ENCODE peak calls at places on chromosomes 3 and 15, in ten cellular contexts. K is esophagus muscularis mucosa; B is CD8-positive, alpha-beta T cell; P is left lung; E is mammary epithelial cell; X is aorta; N is thoracic aorta; J is A549; C is psoas muscle; V is CD8-positive, alpha-beta memory T cell. F is an unnamed sample.

GRCh38 chr3:116340680-116341216 is 104.5 kb downstream of the LSAMP start:
- DNase-seq in K (no peak), B (no peak), P (no peak), E (no peak), X (no peak), N (no peak), J (no peak), C (no peak), V (no peak), F (no peak)

GRCh38 chr15:60179786-60180391 is 175.8 kb downstream of the FOXB1 start:
- DNase-seq in K (no peak), B (peak; percentile 34), P (no peak), E (peak; percentile 32), X (no peak), N (no peak), J (peak; percentile 60), C (no peak), V (no peak), F (no peak)

GRCh38 chr3:153219147-153219546 is 57.1 kb downstream of the RAP2B start:
- DNase-seq in K (no peak), B (no peak), P (no peak), E (peak; percentile 63), X (no peak), N (no peak), J (no peak), C (no peak), V (no peak), F (no peak)

GRCh38 chr3:132556467-132557159 is 40.5 kb upstream of the ACKR4 start:
- DNase-seq in K (no peak), B (no peak), P (no peak), E (no peak), X (no peak), N (no peak), J (no peak), C (peak; percentile 55), V (no peak), F (no peak)

GRCh38 chr15:51647128-51647562 is 24.6 kb upstream of the DMXL2 start:
- DNase-seq in K (no peak), B (no peak), P (no peak), E (peak; percentile 79), X (no peak), N (no peak), J (no peak), C (peak; percentile 33), V (no peak), F (peak; percentile 78)

GRCh38 chr15:73870700-73871408 is 2.5 kb upstream of the TBC1D21 start:
- DNase-seq in K (no peak), B (no peak), P (no peak), E (no peak), X (no peak), N (no peak), J (peak; percentile 7), C (peak; percentile 42), V (no peak), F (peak; percentile 37)

GRCh38 chr3:5197470-5198312 is 10.2 kb downstream of the EDEM1 start:
- DNase-seq in K (no peak), B (peak; percentile 37), P (no peak), E (peak; percentile 70), X (no peak), N (no peak), J (no peak), C (no peak), V (peak; percentile 65), F (no peak)

GRCh38 chr3:52088445-52089367 is 32.3 kb upstream of the DUSP7 start:
- DNase-seq in K (no peak), B (no peak), P (peak; percentile 55), E (peak; percentile 53), X (peak; percentile 82), N (no peak), J (no peak), C (no peak), V (no peak), F (peak; percentile 65)

GRCh38 chr3:195911946-195912270 is 3.6 kb upstream of the TNK2 start:
- DNase-seq in K (no peak), B (no peak), P (no peak), E (peak; percentile 93), X (peak; percentile 12), N (no peak), J (peak; percentile 33), C (no peak), V (no peak), F (no peak)

GRCh38 chr3:172839679-172840078 is 89.2 kb downstream of the ECT2 start:
- DNase-seq in K (no peak), B (no peak), P (no peak), E (no peak), X (no peak), N (no peak), J (no peak), C (no peak), V (no peak), F (no peak)

GRCh38 chr3:129673012-129673411 is 66.5 kb upstream of the PLXND1 start:
- DNase-seq in K (no peak), B (no peak), P (no peak), E (no peak), X (no peak), N (no peak), J (no peak), C (no peak), V (no peak), F (no peak)

GRCh38 chr15:75350601-75351331 is 3.9 kb downstream of the NEIL1 start:
- DNase-seq in K (no peak), B (no peak), P (no peak), E (no peak), X (no peak), N (no peak), J (no peak), C (no peak), V (no peak), F (no peak)

GRCh38 chr15:80071652-80072051 is 12.2 kb downstream of the ZFAND6 start:
- DNase-seq in K (no peak), B (no peak), P (no peak), E (no peak), X (no peak), N (no peak), J (no peak), C (no peak), V (no peak), F (no peak)
- H3K4me1 ChIP-seq in K (peaks cover 65% of the 10 kb centered on the region), B (peaks cover 31% of the 10 kb centered on the region), P (peaks cover 64% of the 10 kb centered on the region), E (peaks cover 8% of the 10 kb centered on the region), X (peaks cover 3% of the 10 kb centered on the region), N (peaks cover 36% of the 10 kb centered on the region), J (peaks cover 55% of the 10 kb centered on the region), C (peaks cover 63% of the 10 kb centered on the region), V (peaks cover 30% of the 10 kb centered on the region), F (no peaks in the 10 kb centered on the region)

GRCh38 chr3:27723803-27724458 is 1.8 kb upstream of the EOMES start:
- DNase-seq in K (no peak), B (peak; percentile 17), P (no peak), E (no peak), X (no peak), N (no peak), J (no peak), C (no peak), V (no peak), F (no peak)
- H3K4me1 ChIP-seq in K (peaks cover 55% of the 10 kb centered on the region), B (peaks cover 42% of the 10 kb centered on the region), P (peaks cover 45% of the 10 kb centered on the region), E (peaks cover 20% of the 10 kb centered on the region), X (no peaks in the 10 kb centered on the region), N (peaks cover 14% of the 10 kb centered on the region), J (peaks cover 4% of the 10 kb centered on the region), C (peaks cover 26% of the 10 kb centered on the region), V (peaks cover 36% of the 10 kb centered on the region), F (peaks cover 45% of the 10 kb centered on the region)

DNA sequence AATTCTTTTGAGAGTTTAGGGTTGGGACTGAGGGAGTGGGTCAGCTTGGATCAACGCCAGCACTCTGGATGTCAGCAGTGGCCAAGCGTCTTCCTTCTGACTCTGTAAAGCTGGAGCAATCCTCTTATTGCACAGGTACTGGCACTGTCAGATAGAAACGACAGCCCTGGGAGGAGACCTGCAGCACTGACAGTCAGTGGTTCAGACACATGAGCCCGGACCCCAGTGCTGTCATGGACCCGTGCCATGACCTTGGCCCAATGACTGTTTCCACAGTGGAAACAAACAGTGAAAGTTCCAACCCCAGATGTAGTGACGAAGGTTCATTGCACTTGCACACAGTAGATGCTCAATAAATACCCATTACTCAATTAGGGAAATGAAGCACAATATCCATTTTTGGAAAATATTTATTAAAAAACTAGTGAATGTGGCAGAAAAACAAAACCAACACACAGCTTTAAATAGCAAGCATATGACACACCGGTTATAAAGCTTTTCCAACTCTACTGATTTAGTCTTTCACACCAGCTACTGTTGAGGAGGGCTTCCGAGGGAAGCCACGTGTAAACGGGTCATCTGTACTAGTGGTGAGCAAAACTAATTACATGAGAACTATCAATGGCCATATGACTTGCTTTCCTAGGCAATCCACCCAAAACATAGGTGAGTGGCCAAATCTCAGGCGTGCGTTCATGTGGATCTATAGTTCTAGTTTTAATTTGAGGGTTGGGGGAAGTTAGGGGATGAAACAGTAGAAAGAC is 22.1 kb downstream of the SIAH2 start:
- DNase-seq in K (no peak), B (no peak), P (no peak), E (no peak), X (no peak), N (no peak), J (no peak), C (no peak), V (no peak), F (no peak)
- H3K4me1 ChIP-seq in K (peaks cover 31% of the 10 kb centered on the region), B (peaks cover 9% of the 10 kb centered on the region), P (peaks cover 48% of the 10 kb centered on the region), E (peaks cover 37% of the 10 kb centered on the region), X (peaks cover 5% of the 10 kb centered on the region), N (peaks cover 19% of the 10 kb centered on the region), J (peaks cover 42% of the 10 kb centered on the region), C (peaks cover 24% of the 10 kb centered on the region), V (peaks cover 20% of the 10 kb centered on the region), F (no peaks in the 10 kb centered on the region)

GRCh38 chr3:127817331-127817821 is 4.9 kb downstream of the MGLL start:
- DNase-seq in K (no peak), B (no peak), P (no peak), E (peak; percentile 93), X (no peak), N (no peak), J (peak; percentile 85), C (peak; percentile 28), V (no peak), F (no peak)

GRCh38 chr3:127820871-127821853 is 1.2 kb downstream of the MGLL start:
- DNase-seq in K (no peak), B (no peak), P (peak; percentile 85), E (no peak), X (no peak), N (no peak), J (no peak), C (peak; percentile 38), V (no peak), F (no peak)

GRCh38 chr3:127819086-127819485 is 3.2 kb downstream of the MGLL start:
- DNase-seq in K (no peak), B (no peak), P (no peak), E (no peak), X (no peak), N (no peak), J (no peak), C (no peak), V (no peak), F (no peak)

GRCh38 chr3:127820221-127820870 is 2.0 kb downstream of the MGLL start:
- DNase-seq in K (no peak), B (no peak), P (no peak), E (no peak), X (no peak), N (no peak), J (peak; percentile 43), C (peak; percentile 33), V (no peak), F (no peak)

DNA sequence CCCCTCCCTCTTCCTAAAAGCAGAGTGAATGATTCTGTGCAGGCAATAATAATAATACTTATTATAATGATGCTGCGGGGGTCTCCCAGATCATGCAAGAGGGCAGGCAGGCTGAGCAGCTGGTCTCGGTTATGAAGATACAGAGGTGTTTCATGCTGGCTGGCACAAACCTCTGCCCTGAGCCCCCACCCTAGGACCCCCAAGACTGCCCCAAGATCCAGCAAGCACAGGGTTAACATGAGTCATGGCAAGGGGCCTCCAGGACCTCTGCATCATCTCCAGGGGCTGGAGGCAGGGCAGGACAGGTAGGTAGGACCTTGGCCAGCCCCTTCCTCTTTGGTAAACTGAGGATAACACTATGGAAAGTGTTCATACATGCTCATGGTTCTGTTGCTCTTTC is 2.7 kb downstream of the MGLL start:
- DNase-seq in K (no peak), B (no peak), P (no peak), E (no peak), X (no peak), N (no peak), J (no peak), C (no peak), V (no peak), F (no peak)
- H3K4me1 ChIP-seq in K (peaks cover 87% of the 10 kb centered on the region), B (peaks cover 6% of the 10 kb centered on the region), P (peaks cover 75% of the 10 kb centered on the region), E (peaks cover 50% of the 10 kb centered on the region), X (no peaks in the 10 kb centered on the region), N (peaks cover 9% of the 10 kb centered on the region), J (peaks cover 59% of the 10 kb centered on the region), C (peaks cover 61% of the 10 kb centered on the region), V (no peaks in the 10 kb centered on the region), F (peaks cover 25% of the 10 kb centered on the region)